ENCODE peak calls at places on chromosome 7, in seven cellular contexts. C, M, T, N, K, E and I are unnamed samples.

GRCh38 chr7:123624527-123625183 is 23.0 kb downstream of the ASB15 start:
- DNase-seq in M (no peak), T (peak; percentile 23), C (peak; percentile 56), N (peak; percentile 52), K (no peak), E (peak; percentile 87), I (no peak)

GRCh38 chr7:45461014-45461413 is 113.2 kb upstream of the ADCY1 start:
- DNase-seq in M (no peak), K (no peak), T (no peak), C (no peak), N (no peak), E (no peak), I (no peak)

GRCh38 chr7:138980575-138981285 is 459 bp downstream of the KIAA1549 start:
- DNase-seq in K (no peak), N (no peak), E (no peak), M (no peak), C (peak; percentile 18), T (no peak), I (peak; percentile 6)

GRCh38 chr7:36644625-36645422 is 79.5 kb downstream of the AOAH start:
- DNase-seq in K (no peak), E (no peak), C (no peak), M (peak; percentile 23), N (no peak), T (no peak), I (no peak)

GRCh38 chr7:44801890-44802289 is 5.4 kb downstream of the PPIA start:
- DNase-seq in T (peak; percentile 95), N (no peak), C (peak; percentile 76), M (no peak), E (no peak), K (no peak), I (peak; percentile 43)

GRCh38 chr7:101066141-101066857 is 19.0 kb upstream of the TRIM56 start:
- DNase-seq in K (no peak), M (no peak), C (peak; percentile 65), E (no peak), T (peak; percentile 78), N (no peak), I (peak; percentile 41)

GRCh38 chr7:40194743-40195142 is 59.9 kb downstream of the SUGCT start:
- DNase-seq in T (peak; percentile 87), N (no peak), E (no peak), C (peak; percentile 4), M (no peak), K (no peak), I (no peak)

GRCh38 chr7:103504505-103505135 is 58.6 kb upstream of the SLC26A5 start:
- DNase-seq in E (no peak), T (no peak), N (no peak), K (no peak), M (no peak), C (no peak), I (no peak)

GRCh38 chr7:99525713-99526440 is 21.4 kb downstream of the ZKSCAN5 start:
- DNase-seq in E (peak; percentile 53), C (peak; percentile 16), N (no peak), K (no peak), M (no peak), T (no peak), I (no peak)

GRCh38 chr7:45514944-45515343 is 59.2 kb upstream of the ADCY1 start:
- DNase-seq in T (no peak), N (no peak), E (no peak), C (no peak), M (no peak), K (peak; percentile 22), I (no peak)

GRCh38 chr7:32670105-32670504 is 174.8 kb downstream of the AVL9 start:
- DNase-seq in T (no peak), C (peak; percentile 68), N (no peak), K (no peak), E (no peak), M (no peak), I (no peak)

GRCh38 chr7:77330169-77330882 is 85.8 kb downstream of the GSAP start:
- DNase-seq in N (peak; percentile 59), C (peak; percentile 72), K (no peak), T (no peak), E (peak; percentile 70), M (no peak), I (no peak)

GRCh38 chr7:154644366-154644765 is 358.6 kb downstream of the PAXIP1 start:
- DNase-seq in M (no peak), E (no peak), K (no peak), N (no peak), T (no peak), C (no peak), I (no peak)

GRCh38 chr7:5439572-5440496 is 16.2 kb upstream of the TNRC18 start:
- DNase-seq in C (no peak), T (no peak), M (no peak), N (no peak), E (no peak), K (no peak), I (no peak)

GRCh38 chr7:28903779-28904538 is 54.2 kb downstream of the TRIL start:
- DNase-seq in T (peak; percentile 10), K (no peak), M (no peak), N (no peak), C (no peak), E (no peak), I (no peak)

GRCh38 chr7:146764458-146764857 is 647.9 kb downstream of the CNTNAP2 start:
- DNase-seq in M (no peak), N (no peak), E (no peak), T (no peak), C (no peak), K (no peak), I (no peak)

GRCh38 chr7:138919256-138919655 is 61.9 kb downstream of the KIAA1549 start:
- DNase-seq in E (no peak), N (no peak), K (no peak), T (no peak), M (no peak), C (no peak), I (no peak)

GRCh38 chr7:123241809-123242208 is 42.0 kb upstream of the SLC13A1 start:
- DNase-seq in N (no peak), T (no peak), K (no peak), M (no peak), E (no peak), C (no peak), I (no peak)

GRCh38 chr7:107966701-107967100 is 36.3 kb downstream of the LAMB1 start:
- DNase-seq in N (no peak), M (no peak), T (peak; percentile 90), C (peak; percentile 75), E (no peak), K (no peak), I (no peak)

GRCh38 chr7:139452948-139453672 is 30.4 kb downstream of the KLRG2 start:
- DNase-seq in N (no peak), E (peak; percentile 12), M (no peak), C (no peak), K (no peak), T (peak; percentile 61), I (no peak)

GRCh38 chr7:23093111-23093510 is 12.5 kb upstream of the KLHL7 start:
- DNase-seq in N (no peak), T (no peak), E (no peak), M (no peak), C (no peak), K (no peak), I (no peak)

GRCh38 chr7:107180378-107180777 is 11.6 kb downstream of the HBP1 start:
- DNase-seq in E (no peak), C (peak; percentile 93), M (no peak), K (peak; percentile 39), T (peak; percentile 69), N (no peak), I (peak; percentile 37)

GRCh38 chr7:50826371-50827172 is 43.9 kb upstream of the GRB10 start:
- DNase-seq in K (no peak), M (no peak), T (peak; percentile 91), C (peak; percentile 91), E (no peak), N (peak; percentile 77), I (peak; percentile 78)

GRCh38 chr7:107471292-107472070 is 1.6 kb downstream of the GPR22 start:
- DNase-seq in E (no peak), K (no peak), N (no peak), C (no peak), M (no peak), T (no peak), I (no peak)

GRCh38 chr7:148044173-148044572 is 546.4 kb upstream of the C7orf33 start:
- DNase-seq in M (no peak), C (no peak), E (no peak), T (no peak), N (no peak), K (peak; percentile 80), I (no peak)

GRCh38 chr7:40884226-40884625 is 749.4 kb downstream of the SUGCT start:
- DNase-seq in C (no peak), T (no peak), N (no peak), M (no peak), E (no peak), K (no peak), I (no peak)

GRCh38 chr7:50531401-50531906 is 33.8 kb downstream of the DDC start:
- DNase-seq in C (peak; percentile 84), M (peak; percentile 78), T (peak; percentile 95), N (no peak), E (no peak), K (peak; percentile 90), I (peak; percentile 89)

GRCh38 chr7:155167706-155168365 is 97.7 kb downstream of the HTR5A start:
- DNase-seq in M (no peak), K (no peak), C (no peak), N (peak; percentile 16), T (no peak), E (no peak), I (no peak)

GRCh38 chr7:90988996-90989765 is 275.1 kb upstream of the FZD1 start:
- DNase-seq in E (no peak), M (no peak), N (no peak), C (no peak), T (no peak), K (no peak), I (no peak)

GRCh38 chr7:47034180-47034579 is 547.7 kb downstream of the TNS3 start:
- DNase-seq in M (no peak), T (no peak), E (no peak), N (no peak), C (no peak), K (no peak), I (no peak)

GRCh38 chr7:124275411-124275810 is 242.5 kb upstream of the TMEM229A start:
- DNase-seq in E (no peak), N (no peak), T (no peak), M (no peak), C (no peak), K (no peak), I (no peak)